ENCODE peak calls at places on chromosomes 2 and 18, in seven cellular contexts. Z is OCI-LY7, X is epithelial cell of proximal tubule, S is colonic mucosa, K is esophagus squamous epithelium, H is PC-3, B is mammary epithelial cell. O is an unnamed sample.
A peak's percentile ranks its signal among the peaks of the same experiment; 100 is the strongest.

GRCh38 chr2:235050992-235051351 is 99.2 kb downstream of the SH3BP4 start:
- DNase-seq in Z (peak; percentile 27), X (peak; percentile 46), S (peak; percentile 92), K (peak; percentile 26), H (peak; percentile 80), B (peak; percentile 83), O (peak; percentile 41)

GRCh38 chr2:140804682-140805235 is 1326.1 kb downstream of the LRP1B start:
- DNase-seq in Z (no peak), X (no peak), S (no peak), K (no peak), H (no peak), B (no peak), O (no peak)

GRCh38 chr2:179226203-179226960 is 38.2 kb downstream of the SESTD1 start:
- DNase-seq in Z (no peak), X (no peak), S (no peak), K (no peak), H (peak; percentile 44), B (no peak), O (no peak)

GRCh38 chr2:67215214-67215613 is 181.9 kb upstream of the ETAA1 start:
- DNase-seq in Z (no peak), X (peak; percentile 19), S (peak; percentile 60), K (no peak), H (peak; percentile 74), B (peak; percentile 46), O (peak; percentile 37)

GRCh38 chr2:17300141-17300540 is 218.1 kb downstream of the RAD51AP2 start:
- DNase-seq in Z (no peak), X (peak; percentile 15), S (no peak), K (no peak), H (peak; percentile 5), B (peak; percentile 99), O (no peak)

GRCh38 chr2:23135481-23136100 is 249.4 kb upstream of the KLHL29 start:
- DNase-seq in Z (no peak), X (peak; percentile 13), S (no peak), K (no peak), H (peak; percentile 17), B (peak; percentile 16), O (peak; percentile 21)

GRCh38 chr2:106956879-106957278 is 70.9 kb upstream of the ST6GAL2 start:
- DNase-seq in Z (no peak), X (no peak), S (no peak), K (no peak), H (peak; percentile 21), B (no peak), O (no peak)

GRCh38 chr2:69652206-69652605 is 8.7 kb upstream of the AAK1 start:
- DNase-seq in Z (no peak), X (peak; percentile 53), S (no peak), K (peak; percentile 1), H (peak; percentile 95), B (peak; percentile 92), O (no peak)

GRCh38 chr18:62537042-62537894 is 14.4 kb downstream of the ZCCHC2 start:
- DNase-seq in Z (no peak), X (no peak), S (no peak), K (no peak), H (peak; percentile 36), B (no peak), O (no peak)

GRCh38 chr2:48345176-48345575 is 184.8 kb upstream of the STON1 start:
- DNase-seq in Z (no peak), X (no peak), S (no peak), K (no peak), H (no peak), B (no peak), O (no peak)

GRCh38 chr2:55019547-55020258 is 30.5 kb downstream of the RTN4 start:
- DNase-seq in Z (peak; percentile 54), X (no peak), S (no peak), K (no peak), H (peak; percentile 66), B (no peak), O (no peak)

GRCh38 chr2:168231609-168232241 is 15.7 kb downstream of the STK39 start:
- DNase-seq in Z (no peak), X (no peak), S (no peak), K (no peak), H (no peak), B (no peak), O (no peak)

GRCh38 chr2:238439093-238439849 is 12.5 kb downstream of the ASB1 start:
- DNase-seq in Z (no peak), X (no peak), S (no peak), K (no peak), H (peak; percentile 99), B (peak; percentile 100), O (no peak)

GRCh38 chr2:134341476-134341875 is 87.6 kb downstream of the MGAT5 start:
- DNase-seq in Z (no peak), X (no peak), S (no peak), K (no peak), H (no peak), B (no peak), O (no peak)

GRCh38 chr18:6205706-6206105 is 209.0 kb downstream of the L3MBTL4 start:
- DNase-seq in Z (no peak), X (no peak), S (no peak), K (no peak), H (no peak), B (no peak), O (no peak)

GRCh38 chr18:9103488-9103887 is 989 bp downstream of the NDUFV2 start:
- DNase-seq in Z (peak; percentile 45), X (no peak), S (no peak), K (no peak), H (peak; percentile 50), B (peak; percentile 29), O (no peak)

GRCh38 chr2:101820519-101820918 is 123.0 kb downstream of the MAP4K4 start:
- DNase-seq in Z (no peak), X (no peak), S (no peak), K (no peak), H (peak; percentile 52), B (peak; percentile 98), O (no peak)

GRCh38 chr2:16351137-16351536 is 314.5 kb downstream of the CYRIA start:
- DNase-seq in Z (no peak), X (no peak), S (no peak), K (no peak), H (no peak), B (no peak), O (no peak)

GRCh38 chr2:88575630-88576029 is 51.6 kb downstream of the EIF2AK3 start:
- DNase-seq in Z (no peak), X (no peak), S (no peak), K (no peak), H (no peak), B (no peak), O (no peak)

GRCh38 chr2:33522571-33522970 is 46.1 kb downstream of the RASGRP3 start:
- DNase-seq in Z (no peak), X (no peak), S (no peak), K (no peak), H (no peak), B (no peak), O (no peak)

GRCh38 chr2:26487192-26487591 is 9.3 kb upstream of the OTOF start:
- DNase-seq in Z (no peak), X (no peak), S (no peak), K (no peak), H (no peak), B (no peak), O (no peak)

GRCh38 chr18:32391126-32391525 is 79.6 kb downstream of the GAREM1 start:
- DNase-seq in Z (no peak), X (no peak), S (no peak), K (no peak), H (no peak), B (no peak), O (no peak)

GRCh38 chr2:188527701-188528100 is 236.0 kb downstream of the GULP1 start:
- DNase-seq in Z (no peak), X (no peak), S (no peak), K (no peak), H (no peak), B (no peak), O (no peak)

DNA sequence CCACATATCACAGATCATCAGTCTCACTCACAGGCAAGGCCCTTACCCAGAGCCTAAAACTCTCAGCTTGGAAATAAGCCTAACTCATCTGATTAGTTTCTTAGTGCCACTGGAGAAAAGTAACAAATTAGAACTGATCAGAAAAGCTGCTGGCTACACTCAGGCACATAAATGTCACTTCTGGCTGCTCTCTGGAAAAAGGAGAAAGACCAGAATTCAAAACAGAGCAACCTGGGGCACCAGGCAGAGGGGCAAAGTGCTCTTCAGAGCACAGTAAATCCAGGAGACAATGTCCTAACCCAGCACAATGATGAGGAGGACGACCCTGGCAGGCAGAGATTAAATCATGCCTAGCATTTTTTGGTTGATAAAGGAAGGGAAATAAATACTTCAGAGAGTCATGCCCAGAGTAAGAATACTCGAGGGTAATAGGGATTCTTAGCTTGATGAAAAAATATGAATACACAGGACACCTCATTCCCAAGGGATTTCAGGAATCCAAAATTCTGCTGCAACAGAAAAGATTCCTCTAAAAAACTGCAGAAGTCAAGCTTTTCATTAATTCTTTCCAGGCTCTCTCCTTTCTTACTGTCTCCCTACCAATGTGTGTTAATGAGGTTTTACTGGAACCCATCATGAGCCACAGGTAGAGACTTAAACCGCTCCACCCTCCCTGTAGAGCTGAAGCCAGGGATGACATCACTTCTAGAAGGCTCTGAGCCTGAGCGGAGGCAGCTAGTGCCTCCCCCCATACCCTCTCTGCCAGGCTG is 3.6 kb downstream of the SDC1 start:
- DNase-seq in Z (no peak), X (no peak), S (no peak), K (no peak), H (no peak), B (peak; percentile 75), O (no peak)
- H3K4me3 ChIP-seq in Z (no peak overlapping the region), X (peak overlapping the region; percentile 90), S (no peak overlapping the region), K (peak overlapping the region; percentile 2), H (peak overlapping the region; percentile 78), B (peak overlapping the region; percentile 91), O (no peak overlapping the region)

DNA sequence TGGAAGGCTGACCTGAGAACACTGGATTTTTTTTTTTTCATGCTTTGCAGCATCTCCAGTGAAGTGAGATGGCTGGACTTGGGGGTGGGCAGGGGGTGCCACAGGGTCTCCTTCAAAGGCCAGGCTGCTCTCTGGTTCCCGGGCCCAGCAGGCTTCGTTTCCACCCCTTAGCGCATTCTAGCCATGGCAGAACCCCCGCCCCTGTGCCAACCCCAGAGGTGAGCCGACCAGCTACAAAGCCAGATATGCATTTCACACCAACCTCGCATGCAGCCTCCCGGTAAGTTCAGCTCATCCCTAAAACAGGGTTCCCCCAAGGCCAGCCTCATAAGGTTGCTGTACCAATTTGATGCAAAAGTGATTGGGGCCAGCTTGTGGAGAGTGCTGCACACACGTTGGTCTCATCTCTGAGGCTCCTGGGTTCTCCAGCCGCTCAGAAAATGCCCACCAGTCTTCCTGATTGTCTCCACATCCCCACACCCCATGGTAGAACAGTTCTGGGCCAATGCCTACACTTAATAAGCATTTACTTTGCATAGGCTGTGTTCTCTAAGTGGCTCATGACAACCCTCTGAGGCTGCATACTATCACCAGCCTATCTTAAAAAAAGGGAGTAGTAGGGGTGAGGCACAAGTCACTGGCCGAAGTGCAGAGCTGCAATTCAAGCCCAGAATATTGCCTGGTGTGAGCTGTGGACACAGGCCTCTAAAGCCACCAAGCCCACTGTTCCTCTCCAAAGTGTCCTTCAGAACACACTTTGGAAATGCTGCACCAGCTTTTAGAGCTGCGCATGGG is 23.3 kb downstream of the SMAD7 start:
- DNase-seq in Z (no peak), X (no peak), S (no peak), K (no peak), H (no peak), B (no peak), O (no peak)
- TF ChIP-seq CTCF in Z (no peak), X (no peak), S (no peak), K (no peak), H (no peak), B (no peak), O (no peak)

GRCh38 chr2:68368657-68369339 is 3.7 kb downstream of the PLEK start:
- DNase-seq in Z (peak; percentile 20), X (peak; percentile 18), S (no peak), K (no peak), H (peak; percentile 33), B (peak; percentile 75), O (peak; percentile 42)
- H3K4me3 ChIP-seq in Z (no peak overlapping the region), X (no peak overlapping the region), S (no peak overlapping the region), K (no peak overlapping the region), H (no peak overlapping the region), B (no peak overlapping the region), O (no peak overlapping the region)

GRCh38 chr2:191155608-191156071 is 4.8 kb upstream of the STAT4 start:
- DNase-seq in Z (peak; percentile 24), X (no peak), S (no peak), K (no peak), H (peak; percentile 58), B (peak; percentile 30), O (no peak)
- TF ChIP-seq CTCF in Z (peak; percentile 78), X (peak; percentile 77), S (peak; percentile 61), K (peak; percentile 13), H (peak; percentile 82), B (peak; percentile 76), O (peak; percentile 49)

O was measured in neural progenitor cell.